ENCODE peak calls at places on chromosome 18, in four cellular contexts. One of them, this sample, is unnamed.

GRCh38 chr18:10851824-10852225 is 297.5 kb downstream of the PIEZO2 start:
- DNase-seq in heart left ventricle: no peak
- DNase-seq in tibial artery: no peak
- DNase-seq in psoas muscle: no peak
- DNase-seq in this sample: no peak

GRCh38 chr18:59021500-59021899 is 118.2 kb upstream of the SEC11C start:
- DNase-seq in heart left ventricle: no peak
- DNase-seq in tibial artery: no peak
- DNase-seq in psoas muscle: peak
- DNase-seq in this sample: no peak

GRCh38 chr18:21453512-21453862 is 147.0 kb downstream of the ESCO1 start:
- DNase-seq in heart left ventricle: no peak
- DNase-seq in tibial artery: no peak
- DNase-seq in psoas muscle: peak
- DNase-seq in this sample: peak

GRCh38 chr18:22136395-22136794 is 33.0 kb upstream of the GATA6 start:
- DNase-seq in heart left ventricle: no peak
- DNase-seq in tibial artery: no peak
- DNase-seq in psoas muscle: no peak
- DNase-seq in this sample: no peak

GRCh38 chr18:23337599-23338444 is 115.3 kb upstream of the RIOK3 start:
- DNase-seq in heart left ventricle: no peak
- DNase-seq in tibial artery: no peak
- DNase-seq in psoas muscle: no peak
- DNase-seq in this sample: no peak

GRCh38 chr18:26777316-26778053 is 88.0 kb downstream of the AQP4 start:
- DNase-seq in heart left ventricle: no peak
- DNase-seq in tibial artery: no peak
- DNase-seq in psoas muscle: no peak
- DNase-seq in this sample: no peak

GRCh38 chr18:35345460-35345921 is 1.3 kb upstream of the ZNF24 start:
- DNase-seq in heart left ventricle: no peak
- DNase-seq in tibial artery: no peak
- DNase-seq in psoas muscle: no peak
- DNase-seq in this sample: peak

GRCh38 chr18:12029786-12030571 is 48.7 kb downstream of the IMPA2 start:
- DNase-seq in heart left ventricle: no peak
- DNase-seq in tibial artery: peak
- DNase-seq in psoas muscle: no peak
- DNase-seq in this sample: no peak

GRCh38 chr18:50107468-50107867 is 87.5 kb downstream of the MYO5B start:
- DNase-seq in heart left ventricle: no peak
- DNase-seq in tibial artery: no peak
- DNase-seq in psoas muscle: no peak
- DNase-seq in this sample: no peak

GRCh38 chr18:79485788-79486355 is 90.1 kb downstream of the NFATC1 start:
- DNase-seq in heart left ventricle: no peak
- DNase-seq in tibial artery: peak
- DNase-seq in psoas muscle: no peak
- DNase-seq in this sample: no peak

GRCh38 chr18:48868468-48869466 is 82.0 kb downstream of the SMAD7 start:
- DNase-seq in heart left ventricle: no peak
- DNase-seq in tibial artery: no peak
- DNase-seq in psoas muscle: no peak
- DNase-seq in this sample: peak

GRCh38 chr18:35289293-35290069 is 548 bp downstream of the ZSCAN30 start:
- DNase-seq in heart left ventricle: no peak
- DNase-seq in tibial artery: no peak
- DNase-seq in psoas muscle: no peak
- DNase-seq in this sample: peak

GRCh38 chr18:3151379-3152264 is 68.1 kb downstream of the MYOM1 start:
- DNase-seq in heart left ventricle: no peak
- DNase-seq in tibial artery: no peak
- DNase-seq in psoas muscle: no peak
- DNase-seq in this sample: no peak

GRCh38 chr18:24492445-24492844 is 32.0 kb downstream of the HRH4 start:
- DNase-seq in heart left ventricle: no peak
- DNase-seq in tibial artery: no peak
- DNase-seq in psoas muscle: no peak
- DNase-seq in this sample: no peak

GRCh38 chr18:35376393-35376741 is 770 bp downstream of the ZNF396 start:
- DNase-seq in heart left ventricle: peak
- DNase-seq in tibial artery: peak
- DNase-seq in psoas muscle: peak
- DNase-seq in this sample: peak

GRCh38 chr18:76450912-76451421 is 44.1 kb downstream of the ZNF516 start:
- DNase-seq in heart left ventricle: peak
- DNase-seq in tibial artery: no peak
- DNase-seq in psoas muscle: peak
- DNase-seq in this sample: peak

GRCh38 chr18:63749489-63749888 is 25.7 kb upstream of the SERPINB7 start:
- DNase-seq in heart left ventricle: no peak
- DNase-seq in tibial artery: no peak
- DNase-seq in psoas muscle: no peak
- DNase-seq in this sample: no peak

GRCh38 chr18:35322486-35323258 is 21.5 kb downstream of the ZNF24 start:
- DNase-seq in heart left ventricle: no peak
- DNase-seq in tibial artery: no peak
- DNase-seq in psoas muscle: no peak
- DNase-seq in this sample: no peak

GRCh38 chr18:76495435-76496199 is 575 bp upstream of the ZNF516 start:
- DNase-seq in heart left ventricle: peak
- DNase-seq in tibial artery: no peak
- DNase-seq in psoas muscle: peak
- DNase-seq in this sample: peak

GRCh38 chr18:32072321-32072720 is 19.4 kb upstream of the RNF138 start:
- DNase-seq in heart left ventricle: no peak
- DNase-seq in tibial artery: no peak
- DNase-seq in psoas muscle: no peak
- DNase-seq in this sample: no peak

GRCh38 chr18:57906852-57907251 is 103.7 kb upstream of the ATP8B1 start:
- DNase-seq in heart left ventricle: no peak
- DNase-seq in tibial artery: no peak
- DNase-seq in psoas muscle: no peak
- DNase-seq in this sample: no peak

GRCh38 chr18:13550446-13551304 is 175.7 kb downstream of the FAM210A start:
- DNase-seq in heart left ventricle: no peak
- DNase-seq in tibial artery: no peak
- DNase-seq in psoas muscle: no peak
- DNase-seq in this sample: no peak

GRCh38 chr18:48106976-48107781 is 176.7 kb upstream of the SMAD2 start:
- DNase-seq in heart left ventricle: no peak
- DNase-seq in tibial artery: no peak
- DNase-seq in psoas muscle: no peak
- DNase-seq in this sample: no peak

GRCh38 chr18:23971656-23972230 is 42.8 kb upstream of the TTC39C start:
- DNase-seq in heart left ventricle: no peak
- DNase-seq in tibial artery: no peak
- DNase-seq in psoas muscle: no peak
- DNase-seq in this sample: no peak

GRCh38 chr18:38007931-38008330 is 442.3 kb upstream of the CELF4 start:
- DNase-seq in heart left ventricle: no peak
- DNase-seq in tibial artery: no peak
- DNase-seq in psoas muscle: no peak
- DNase-seq in this sample: no peak

GRCh38 chr18:59669872-59670657 is 27.2 kb downstream of the CCBE1 start:
- DNase-seq in heart left ventricle: no peak
- DNase-seq in tibial artery: no peak
- DNase-seq in psoas muscle: no peak
- DNase-seq in this sample: no peak

GRCh38 chr18:35971661-35972196 is 750 bp upstream of the RMP24 start:
- DNase-seq in heart left ventricle: no peak
- DNase-seq in tibial artery: no peak
- DNase-seq in psoas muscle: no peak
- DNase-seq in this sample: no peak

GRCh38 chr18:710418-711300 is 1.8 kb downstream of the ENOSF1 start:
- DNase-seq in heart left ventricle: no peak
- DNase-seq in tibial artery: no peak
- DNase-seq in psoas muscle: no peak
- DNase-seq in this sample: peak
- H3K27ac ChIP-seq in heart left ventricle: peak
- H3K27ac ChIP-seq in tibial artery: no peak
- H3K27ac ChIP-seq in psoas muscle: peak
- H3K27ac ChIP-seq in this sample: no peak

DNA sequence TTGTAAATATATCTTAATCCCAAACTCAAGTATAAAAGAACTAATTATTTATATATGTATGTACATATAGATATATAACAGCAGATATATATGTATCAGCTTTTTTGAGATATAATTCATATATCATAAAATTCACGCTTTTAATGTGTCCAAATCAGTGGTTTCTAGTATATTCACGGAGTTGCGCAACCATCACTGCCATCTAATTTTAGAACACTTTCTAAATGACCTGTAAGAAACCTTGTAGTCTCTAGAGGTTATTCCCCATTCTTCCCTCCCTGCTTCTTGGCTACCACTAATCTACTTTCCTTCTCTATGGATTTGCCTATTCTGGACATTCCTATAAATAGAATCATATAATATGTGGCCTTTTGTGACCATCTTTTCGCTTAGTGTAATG is 163.5 kb upstream of the TCF4 start:
- DNase-seq in heart left ventricle: no peak
- DNase-seq in tibial artery: no peak
- DNase-seq in psoas muscle: no peak
- DNase-seq in this sample: no peak
- H3K27ac ChIP-seq in heart left ventricle: no peak
- H3K27ac ChIP-seq in tibial artery: no peak
- H3K27ac ChIP-seq in psoas muscle: no peak
- H3K27ac ChIP-seq in this sample: no peak

GRCh38 chr18:44716697-44717163 is 36.0 kb downstream of the SETBP1 start:
- DNase-seq in heart left ventricle: no peak
- DNase-seq in tibial artery: no peak
- DNase-seq in psoas muscle: no peak
- DNase-seq in this sample: no peak

GRCh38 chr18:44713435-44713834 is 32.7 kb downstream of the SETBP1 start:
- DNase-seq in heart left ventricle: no peak
- DNase-seq in tibial artery: no peak
- DNase-seq in psoas muscle: no peak
- DNase-seq in this sample: no peak

GRCh38 chr18:44715245-44715644 is 34.6 kb downstream of the SETBP1 start:
- DNase-seq in heart left ventricle: no peak
- DNase-seq in tibial artery: peak
- DNase-seq in psoas muscle: peak
- DNase-seq in this sample: no peak

GRCh38 chr18:44714376-44714775 is 33.7 kb downstream of the SETBP1 start:
- DNase-seq in heart left ventricle: no peak
- DNase-seq in tibial artery: no peak
- DNase-seq in psoas muscle: no peak
- DNase-seq in this sample: no peak

DNA sequence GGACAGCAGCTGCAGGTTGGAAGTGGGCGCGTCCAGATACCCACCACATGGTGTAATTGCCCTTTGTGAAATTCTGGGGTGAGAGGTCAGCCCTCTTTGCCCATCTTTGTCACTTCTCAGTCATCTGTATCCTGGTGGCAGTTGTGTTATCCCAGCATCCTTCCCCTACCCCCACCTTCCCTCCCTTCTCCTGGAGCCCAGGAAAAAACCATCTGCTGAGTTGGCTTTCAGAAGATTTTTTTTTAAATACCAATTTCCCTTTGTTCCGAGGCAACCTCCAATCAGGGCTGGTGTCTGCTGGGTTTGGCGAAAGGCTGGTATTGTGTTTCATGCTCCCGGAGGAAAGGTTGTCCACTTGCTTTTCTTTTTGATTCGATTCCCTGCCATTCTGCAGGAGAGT is 35.2 kb downstream of the SETBP1 start:
- DNase-seq in heart left ventricle: no peak
- DNase-seq in tibial artery: no peak
- DNase-seq in psoas muscle: no peak
- DNase-seq in this sample: no peak
- H3K27ac ChIP-seq in heart left ventricle: no peak
- H3K27ac ChIP-seq in tibial artery: peak
- H3K27ac ChIP-seq in psoas muscle: peak
- H3K27ac ChIP-seq in this sample: no peak

GRCh38 chr18:51821610-51822009 is 518.4 kb upstream of the DCC start:
- DNase-seq in heart left ventricle: no peak
- DNase-seq in tibial artery: no peak
- DNase-seq in psoas muscle: no peak
- DNase-seq in this sample: no peak
- H3K27ac ChIP-seq in heart left ventricle: no peak
- H3K27ac ChIP-seq in tibial artery: no peak
- H3K27ac ChIP-seq in psoas muscle: no peak
- H3K27ac ChIP-seq in this sample: no peak

DNA sequence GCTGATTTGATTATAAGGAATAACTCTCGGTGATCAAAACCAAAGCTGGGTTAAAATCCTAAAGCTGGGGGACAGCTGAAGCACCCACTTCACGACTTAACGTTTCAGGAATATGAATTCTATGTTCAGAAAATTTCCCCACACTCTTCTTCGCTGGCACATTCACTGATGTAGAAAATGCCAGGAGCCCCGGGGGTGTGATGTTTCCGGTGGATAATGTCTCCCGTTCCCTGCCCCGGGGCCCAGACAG is 191.4 kb upstream of the TCF4 start:
- DNase-seq in heart left ventricle: no peak
- DNase-seq in tibial artery: no peak
- DNase-seq in psoas muscle: peak
- DNase-seq in this sample: no peak
- H3K27ac ChIP-seq in heart left ventricle: peak
- H3K27ac ChIP-seq in tibial artery: no peak
- H3K27ac ChIP-seq in psoas muscle: peak
- H3K27ac ChIP-seq in this sample: no peak